ENCODE peak calls at places on chromosomes 12 and 14, in nine cellular contexts. N, Y, R, W, X, T, F, S and G are unnamed samples.

GRCh38 chr12:124175731-124176130 is 119.2 kb upstream of the RFLNA start:
- DNase-seq in N (no peak), Y (no peak), R (no peak), W (no peak), X (no peak), T (no peak), F (no peak), S (no peak), G (no peak)

GRCh38 chr12:4274396-4274959 is 916 bp downstream of the CCND2 start:
- DNase-seq in N (no peak), Y (no peak), R (peak), W (no peak), X (peak), T (no peak), F (peak), S (peak), G (no peak)

GRCh38 chr12:22458301-22458917 is 85.9 kb downstream of the C2CD5 start:
- DNase-seq in N (no peak), Y (no peak), R (no peak), W (no peak), X (no peak), T (no peak), F (no peak), S (no peak), G (no peak)

GRCh38 chr12:30440826-30441602 is 254.7 kb downstream of the IPO8 start:
- DNase-seq in N (no peak), Y (no peak), R (no peak), W (no peak), X (peak), T (no peak), F (peak), S (peak), G (no peak)

GRCh38 chr14:90820958-90821357 is 4.7 kb upstream of the TTC7B start:
- DNase-seq in N (peak), Y (peak), R (no peak), W (no peak), X (peak), T (no peak), F (no peak), S (no peak), G (no peak)

GRCh38 chr12:131636940-131637750 is 73.7 kb upstream of the SFSWAP start:
- DNase-seq in N (no peak), Y (no peak), R (no peak), W (no peak), X (no peak), T (no peak), F (no peak), S (no peak), G (no peak)

GRCh38 chr12:77642246-77642645 is 188.4 kb upstream of the NAV3 start:
- DNase-seq in N (no peak), Y (no peak), R (no peak), W (no peak), X (no peak), T (no peak), F (no peak), S (no peak), G (no peak)

GRCh38 chr12:32115404-32116104 is 8.9 kb downstream of the BICD1 start:
- DNase-seq in N (peak), Y (no peak), R (no peak), W (peak), X (peak), T (peak), F (no peak), S (no peak), G (no peak)

GRCh38 chr12:23921099-23921846 is 28.2 kb downstream of the SOX5 start:
- DNase-seq in N (peak), Y (no peak), R (no peak), W (no peak), X (peak), T (no peak), F (no peak), S (no peak), G (no peak)

GRCh38 chr12:89353188-89353822 is 1.0 kb upstream of the DUSP6 start:
- DNase-seq in N (peak), Y (peak), R (peak), W (no peak), X (peak), T (peak), F (peak), S (peak), G (peak)

GRCh38 chr14:20499108-20499507 is 6.2 kb upstream of the RNASE10 start:
- DNase-seq in N (no peak), Y (no peak), R (no peak), W (no peak), X (peak), T (no peak), F (no peak), S (no peak), G (no peak)

GRCh38 chr14:59246566-59246965 is 58.1 kb downstream of the DAAM1 start:
- DNase-seq in N (no peak), Y (no peak), R (no peak), W (no peak), X (no peak), T (no peak), F (no peak), S (no peak), G (no peak)

GRCh38 chr12:56541610-56542009 is 20.0 kb downstream of the RBMS2 start:
- DNase-seq in N (no peak), Y (no peak), R (no peak), W (no peak), X (no peak), T (no peak), F (no peak), S (no peak), G (no peak)

GRCh38 chr14:74425525-74426201 is 347 bp downstream of the SYNDIG1L start:
- DNase-seq in N (no peak), Y (peak), R (peak), W (no peak), X (peak), T (no peak), F (peak), S (peak), G (peak)

GRCh38 chr12:106238146-106238545 is 9.7 kb downstream of the CKAP4 start:
- DNase-seq in N (no peak), Y (no peak), R (no peak), W (no peak), X (no peak), T (no peak), F (no peak), S (no peak), G (no peak)

GRCh38 chr12:124053855-124054254 is 80.8 kb downstream of the ZNF664 start:
- DNase-seq in N (peak), Y (peak), R (peak), W (peak), X (peak), T (no peak), F (peak), S (peak), G (no peak)

GRCh38 chr12:117724545-117724944 is 244.2 kb downstream of the KSR2 start:
- DNase-seq in N (peak), Y (no peak), R (no peak), W (no peak), X (no peak), T (no peak), F (no peak), S (no peak), G (no peak)

GRCh38 chr12:108508243-108508642 is 6.8 kb upstream of the FICD start:
- DNase-seq in N (no peak), Y (no peak), R (no peak), W (no peak), X (peak), T (no peak), F (no peak), S (no peak), G (no peak)

GRCh38 chr12:128829870-128830504 is 6.2 kb upstream of the SLC15A4 start:
- DNase-seq in N (no peak), Y (peak), R (no peak), W (no peak), X (peak), T (no peak), F (no peak), S (no peak), G (no peak)

GRCh38 chr14:98184467-98184866 is 1087.5 kb downstream of the BCL11B start:
- DNase-seq in N (no peak), Y (no peak), R (no peak), W (no peak), X (no peak), T (no peak), F (no peak), S (no peak), G (no peak)

GRCh38 chr12:109744991-109745942 is 31.6 kb downstream of the FAM222A start:
- DNase-seq in N (no peak), Y (no peak), R (no peak), W (no peak), X (no peak), T (no peak), F (no peak), S (no peak), G (no peak)

GRCh38 chr12:45200497-45201043 is 15.3 kb upstream of the ANO6 start:
- DNase-seq in N (no peak), Y (no peak), R (no peak), W (no peak), X (no peak), T (no peak), F (no peak), S (no peak), G (no peak)

GRCh38 chr14:99716091-99716849 is 32.2 kb downstream of the CYP46A1 start:
- DNase-seq in N (no peak), Y (no peak), R (no peak), W (no peak), X (no peak), T (no peak), F (no peak), S (no peak), G (no peak)

GRCh38 chr14:89697281-89698060 is 257.1 kb downstream of the EFCAB11 start:
- DNase-seq in N (no peak), Y (no peak), R (no peak), W (no peak), X (no peak), T (no peak), F (no peak), S (no peak), G (no peak)

GRCh38 chr12:45622210-45622937 is 107.1 kb upstream of the ARID2 start:
- DNase-seq in N (no peak), Y (no peak), R (no peak), W (no peak), X (no peak), T (no peak), F (no peak), S (no peak), G (no peak)

GRCh38 chr12:83996671-83997070 is 915.9 kb downstream of the SLC6A15 start:
- DNase-seq in N (peak), Y (no peak), R (no peak), W (no peak), X (no peak), T (no peak), F (no peak), S (no peak), G (no peak)

GRCh38 chr12:7907009-7907408 is 29.0 kb downstream of the SLC2A3 start:
- DNase-seq in N (peak), Y (peak), R (peak), W (no peak), X (peak), T (no peak), F (peak), S (peak), G (peak)

GRCh38 chr12:42332301-42332894 is 6.4 kb downstream of the PPHLN1 start:
- DNase-seq in N (peak), Y (peak), R (no peak), W (peak), X (peak), T (no peak), F (no peak), S (no peak), G (no peak)

GRCh38 chr12:71536939-71537622 is 97.5 kb downstream of the LGR5 start:
- DNase-seq in N (no peak), Y (no peak), R (no peak), W (no peak), X (no peak), T (no peak), F (no peak), S (no peak), G (no peak)

GRCh38 chr14:102924632-102925588 is 2.4 kb downstream of the AMN start:
- DNase-seq in N (no peak), Y (no peak), R (no peak), W (no peak), X (no peak), T (no peak), F (no peak), S (no peak), G (no peak)

GRCh38 chr14:96410119-96410518 is 18.2 kb downstream of the AK7 start:
- DNase-seq in N (peak), Y (no peak), R (no peak), W (no peak), X (no peak), T (no peak), F (no peak), S (no peak), G (no peak)

GRCh38 chr12:131928080-131928764 is 854 bp upstream of the PUS1 start:
- DNase-seq in N (no peak), Y (no peak), R (no peak), W (peak), X (peak), T (no peak), F (no peak), S (peak), G (no peak)

GRCh38 chr14:79483989-79484388 is 727.3 kb downstream of the DIO2 start:
- DNase-seq in N (no peak), Y (no peak), R (no peak), W (no peak), X (no peak), T (no peak), F (no peak), S (peak), G (no peak)

GRCh38 chr12:71645268-71645667 is 18.4 kb downstream of the ZFC3H1 start:
- DNase-seq in N (no peak), Y (no peak), R (no peak), W (no peak), X (no peak), T (no peak), F (no peak), S (no peak), G (no peak)

GRCh38 chr12:114668151-114668891 is 15.7 kb downstream of the TBX3 start:
- DNase-seq in N (peak), Y (peak), R (peak), W (peak), X (peak), T (peak), F (peak), S (peak), G (peak)

GRCh38 chr12:105706321-105706972 is 376.0 kb downstream of the C12orf75 start:
- DNase-seq in N (peak), Y (no peak), R (no peak), W (no peak), X (no peak), T (peak), F (peak), S (no peak), G (no peak)

GRCh38 chr12:4910502-4911315 is 1.0 kb downstream of the KCNA1 start:
- DNase-seq in N (no peak), Y (peak), R (peak), W (no peak), X (peak), T (no peak), F (peak), S (peak), G (peak)

GRCh38 chr12:1660304-1661187 is 30.3 kb upstream of the ADIPOR2 start:
- DNase-seq in N (no peak), Y (peak), R (no peak), W (no peak), X (peak), T (peak), F (no peak), S (no peak), G (no peak)

GRCh38 chr12:20250761-20251160 is 117.6 kb upstream of the PDE3A start:
- DNase-seq in N (no peak), Y (no peak), R (no peak), W (no peak), X (no peak), T (no peak), F (no peak), S (no peak), G (no peak)

GRCh38 chr12:20248646-20249045 is 119.7 kb upstream of the PDE3A start:
- DNase-seq in N (no peak), Y (no peak), R (no peak), W (no peak), X (no peak), T (no peak), F (no peak), S (no peak), G (no peak)
- TF ChIP-seq CTCF in N (no peak), Y (no peak), R (peak), W (no peak), X (no peak), T (no peak), F (no peak), S (no peak), G (no peak)

GRCh38 chr14:95236221-95236620 is 78.9 kb upstream of the DICER1 start:
- DNase-seq in N (no peak), Y (no peak), R (no peak), W (no peak), X (no peak), T (no peak), F (no peak), S (no peak), G (no peak)

GRCh38 chr14:95238674-95239313 is 80.9 kb downstream of the CLMN start:
- DNase-seq in N (no peak), Y (no peak), R (no peak), W (no peak), X (no peak), T (no peak), F (no peak), S (no peak), G (no peak)

GRCh38 chr14:95237121-95237876 is 80.0 kb upstream of the DICER1 start:
- DNase-seq in N (no peak), Y (no peak), R (no peak), W (no peak), X (no peak), T (peak), F (no peak), S (no peak), G (no peak)

GRCh38 chr14:95235767-95236166 is 78.4 kb upstream of the DICER1 start:
- DNase-seq in N (no peak), Y (no peak), R (no peak), W (no peak), X (no peak), T (no peak), F (no peak), S (no peak), G (no peak)

DNA sequence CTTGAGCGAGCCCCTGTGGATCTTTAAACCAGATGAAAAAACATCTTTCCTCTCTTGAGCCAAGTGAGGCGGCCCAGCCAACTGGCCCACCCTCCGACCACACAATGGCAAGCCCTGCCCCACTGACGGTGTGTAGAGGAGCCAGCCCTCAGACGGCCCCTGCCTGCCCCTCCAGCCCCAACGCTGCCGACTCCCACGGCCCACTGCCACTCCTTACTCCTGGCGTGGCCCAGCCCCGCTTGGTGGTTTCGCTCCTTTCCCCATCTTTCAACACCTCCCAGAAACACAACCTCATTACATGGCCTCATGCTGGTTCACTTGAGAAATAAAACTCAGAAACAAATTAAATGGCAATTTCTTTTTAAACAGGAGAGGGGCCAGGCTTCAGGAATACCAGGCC is 80.6 kb upstream of the DICER1 start:
- DNase-seq in N (peak), Y (no peak), R (no peak), W (no peak), X (no peak), T (peak), F (no peak), S (no peak), G (no peak)
- TF ChIP-seq CTCF in N (no peak), Y (no peak), R (no peak), W (no peak), X (no peak), T (no peak), F (no peak), S (no peak), G (no peak)

DNA sequence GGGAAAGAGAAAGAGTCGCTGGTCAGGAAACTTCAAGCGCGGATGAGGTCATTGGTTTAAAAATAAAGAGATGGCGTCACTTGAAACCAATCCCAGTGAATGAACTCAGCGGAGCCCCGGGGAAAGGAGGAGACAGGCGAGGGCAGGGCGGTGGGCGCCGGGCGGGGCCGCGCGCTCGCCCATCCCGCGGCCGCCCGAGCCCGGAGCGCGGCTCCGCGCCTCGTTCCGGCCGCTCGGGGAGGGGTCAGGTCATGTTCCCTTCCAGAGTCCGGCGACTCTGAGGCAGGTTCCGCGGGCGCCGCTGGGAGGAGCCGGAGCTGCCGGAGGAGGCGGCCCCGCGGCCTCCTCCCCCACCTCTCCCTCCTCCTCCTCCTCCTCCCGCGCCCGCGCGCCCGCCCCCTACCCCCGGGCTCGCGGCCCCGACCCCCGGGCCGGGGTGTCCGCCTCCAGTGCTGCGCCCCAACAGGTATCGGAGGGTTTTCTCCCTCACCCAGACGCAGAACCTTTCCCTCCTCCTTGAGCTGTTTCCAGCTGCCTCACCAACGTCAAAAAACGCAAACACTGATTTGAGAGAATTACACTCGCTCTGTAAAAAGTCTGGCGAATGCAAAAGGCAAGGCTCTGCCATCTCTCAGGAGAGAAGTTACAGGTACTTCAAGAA is at the start of gene DUSP16:
- DNase-seq in N (peak), Y (peak), R (peak), W (peak), X (peak), T (peak), F (peak), S (peak), G (peak)
- TF ChIP-seq CTCF in N (peak), Y (no peak), R (no peak), W (no peak), X (peak), T (no peak), F (no peak), S (no peak), G (peak)

GRCh38 chr14:69798339-69798735 is 1.3 kb upstream of the SLC10A1 start:
- DNase-seq in N (no peak), Y (no peak), R (no peak), W (no peak), X (no peak), T (no peak), F (no peak), S (no peak), G (no peak)

GRCh38 chr14:69804902-69805301 is 7.9 kb upstream of the SLC10A1 start:
- DNase-seq in N (no peak), Y (no peak), R (no peak), W (no peak), X (no peak), T (no peak), F (no peak), S (no peak), G (no peak)

GRCh38 chr14:69808919-69809808 is 12.1 kb upstream of the SLC10A1 start:
- DNase-seq in N (no peak), Y (no peak), R (no peak), W (no peak), X (no peak), T (no peak), F (no peak), S (no peak), G (no peak)

GRCh38 chr14:69807192-69807591 is 10.2 kb upstream of the SLC10A1 start:
- DNase-seq in N (no peak), Y (no peak), R (no peak), W (no peak), X (no peak), T (no peak), F (no peak), S (no peak), G (no peak)

DNA sequence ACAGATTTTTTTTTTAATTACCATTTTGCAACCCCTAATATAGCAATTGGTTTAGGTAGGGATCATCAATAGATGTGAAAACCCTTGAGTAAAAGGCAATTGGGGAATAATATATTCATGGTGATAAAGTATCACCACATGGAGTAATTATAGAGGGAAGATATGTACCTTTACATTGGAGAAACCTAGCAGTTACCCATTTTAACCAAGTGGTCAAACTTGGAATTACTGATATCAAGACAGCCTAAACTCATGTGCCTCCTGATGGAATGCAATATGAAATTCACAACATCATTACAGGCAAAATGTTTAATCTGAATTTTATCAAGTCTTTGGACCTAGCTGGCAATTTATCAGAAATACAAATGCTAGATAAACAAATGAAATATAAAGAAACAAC is 6.7 kb upstream of the SLC10A1 start:
- DNase-seq in N (no peak), Y (no peak), R (no peak), W (no peak), X (no peak), T (no peak), F (no peak), S (no peak), G (no peak)
- TF ChIP-seq CTCF in N (peak), Y (no peak), R (peak), W (no peak), X (peak), T (no peak), F (no peak), S (no peak), G (peak)